ENCODE peak calls at places on chromosomes 16 and 17, in nine cellular contexts. Q, M, D, P, Y, W, A, C and Z are unnamed samples.

GRCh38 chr16:81436381-81436780 is 8.2 kb upstream of the CMIP start:
- DNase-seq in D (no peak), A (no peak), M (no peak), Y (no peak), W (no peak), C (no peak), Q (no peak), P (no peak), Z (no peak)

GRCh38 chr16:69858196-69859104 is 92.7 kb upstream of the CLEC18A start:
- DNase-seq in Y (no peak), Q (no peak), D (no peak), M (no peak), C (no peak), A (no peak), W (no peak), P (no peak), Z (no peak)

GRCh38 chr17:72219136-72219823 is 98.5 kb downstream of the SOX9 start:
- DNase-seq in W (no peak), C (peak; percentile 91), M (peak; percentile 85), Q (no peak), A (no peak), Y (no peak), D (peak; percentile 23), P (no peak), Z (no peak)

GRCh38 chr16:48897698-48898205 is 287.8 kb upstream of the N4BP1 start:
- DNase-seq in D (no peak), W (no peak), Y (no peak), A (no peak), C (no peak), Q (no peak), M (no peak), P (no peak), Z (no peak)

GRCh38 chr16:50627419-50627818 is 53.7 kb downstream of the SNX20 start:
- DNase-seq in W (peak; percentile 53), D (no peak), Y (no peak), A (peak; percentile 55), P (peak; percentile 41), C (peak; percentile 58), Q (peak; percentile 19), M (no peak), Z (no peak)

GRCh38 chr17:3755335-3756030 is 31.8 kb downstream of the HASPIN start:
- DNase-seq in A (no peak), P (no peak), M (no peak), W (no peak), Q (no peak), D (no peak), C (no peak), Y (no peak), Z (no peak)

GRCh38 chr17:35942588-35943186 is 826 bp downstream of the LYZL6 start:
- DNase-seq in C (no peak), D (no peak), P (no peak), Y (no peak), W (no peak), Q (no peak), A (no peak), M (no peak), Z (no peak)

GRCh38 chr17:66098040-66098439 is 93.9 kb downstream of the CEP112 start:
- DNase-seq in P (no peak), D (no peak), A (no peak), C (no peak), Y (no peak), W (no peak), Q (no peak), M (no peak), Z (no peak)

GRCh38 chr17:65942592-65942991 is 249.3 kb downstream of the CEP112 start:
- DNase-seq in W (no peak), M (no peak), Q (no peak), Y (no peak), D (no peak), C (no peak), A (no peak), P (no peak), Z (no peak)

GRCh38 chr17:2982854-2983636 is 80.4 kb downstream of the OR1D5 start:
- DNase-seq in C (no peak), Q (peak; percentile 89), D (no peak), Y (peak; percentile 86), W (peak; percentile 70), A (peak; percentile 92), M (no peak), P (peak; percentile 96), Z (no peak)